ENCODE peak calls at places on chromosomes 1 and 21, in five cellular contexts. O is HCT116, A is SK-N-SH, M is GM12878, W is HepG2. U is an unnamed sample.

GRCh38 chr1:22652457-22652856 is 579 bp upstream of the C1QB start:
- DNase-seq in M (no peak), W (no peak), A (no peak), O (no peak), U (no peak)

GRCh38 chr21:45639206-45640000 is 4.1 kb upstream of the PCBP3 start:
- DNase-seq in W (no peak), A (peak; percentile 78), O (no peak), M (no peak), U (no peak)

GRCh38 chr1:111851552-111851951 is 95.9 kb downstream of the DDX20 start:
- DNase-seq in A (no peak), O (no peak), W (no peak), M (no peak), U (no peak)

GRCh38 chr21:39961251-39961650 is 94.0 kb downstream of the PCP4 start:
- DNase-seq in O (no peak), W (no peak), A (no peak), M (no peak), U (no peak)

GRCh38 chr1:235074335-235075120 is 54.1 kb downstream of the TOMM20 start:
- DNase-seq in W (peak; percentile 75), M (no peak), O (no peak), A (peak; percentile 41), U (no peak)

GRCh38 chr1:201050515-201051277 is 27.2 kb upstream of the KIF21B start:
- DNase-seq in A (no peak), M (no peak), O (no peak), W (no peak), U (no peak)

GRCh38 chr1:24966121-24966723 is 36.1 kb upstream of the RUNX3 start:
- DNase-seq in M (no peak), O (no peak), W (no peak), A (no peak), U (no peak)

GRCh38 chr1:6019166-6019845 is 26.4 kb upstream of the KCNAB2 start:
- DNase-seq in A (no peak), M (no peak), W (no peak), O (no peak), U (no peak)

GRCh38 chr1:18266391-18266790 is 158.8 kb downstream of the IGSF21 start:
- DNase-seq in A (no peak), O (no peak), W (no peak), M (no peak), U (no peak)

GRCh38 chr1:110879758-110880606 is 7.0 kb downstream of the CD53 start:
- DNase-seq in M (peak; percentile 65), O (no peak), W (no peak), A (no peak), U (peak; percentile 58)

GRCh38 chr1:30520461-30520860 is 202.9 kb downstream of the MATN1 start:
- DNase-seq in W (no peak), M (no peak), A (no peak), O (no peak), U (no peak)

GRCh38 chr1:913491-914252 is 10.1 kb upstream of the SAMD11 start:
- DNase-seq in M (no peak), W (no peak), A (no peak), O (no peak), U (no peak)

GRCh38 chr1:177873238-177873637 is 96.6 kb downstream of the SEC16B start:
- DNase-seq in A (no peak), O (no peak), M (no peak), W (peak; percentile 3), U (no peak)

GRCh38 chr1:157077394-157077793 is 22.2 kb downstream of the ETV3L start:
- DNase-seq in O (no peak), M (no peak), W (no peak), A (no peak), U (no peak)

GRCh38 chr1:41280189-41281032 is 38.3 kb upstream of the SCMH1 start:
- DNase-seq in O (no peak), W (no peak), M (no peak), A (no peak), U (no peak)

GRCh38 chr1:214660900-214661299 is 57.9 kb downstream of the CENPF start:
- DNase-seq in M (no peak), A (no peak), W (peak; percentile 6), O (no peak), U (no peak)

GRCh38 chr1:194394676-194395075 is 1208.3 kb upstream of the B3GALT2 start:
- DNase-seq in M (no peak), O (no peak), A (no peak), W (no peak), U (no peak)

GRCh38 chr21:44482581-44483287 is 27.4 kb downstream of the LRRC3 start:
- DNase-seq in O (no peak), W (peak; percentile 99), A (no peak), M (no peak), U (peak; percentile 11)

GRCh38 chr1:6349254-6349943 is 44.2 kb downstream of the ACOT7 start:
- DNase-seq in M (no peak), O (no peak), W (no peak), A (no peak), U (no peak)

GRCh38 chr1:234262754-234263105 is 110.5 kb upstream of the COA6 start:
- DNase-seq in A (no peak), M (no peak), W (peak; percentile 23), O (no peak), U (no peak)

GRCh38 chr1:109341944-109342925 is 35.4 kb upstream of the MYBPHL start:
- DNase-seq in M (no peak), O (no peak), W (no peak), A (no peak), U (no peak)

GRCh38 chr21:37562920-37563640 is 196.5 kb downstream of the DYRK1A start:
- DNase-seq in A (no peak), M (no peak), O (no peak), W (no peak), U (no peak)

GRCh38 chr1:45926302-45926701 is 122.9 kb downstream of the MAST2 start:
- DNase-seq in O (no peak), W (no peak), A (no peak), M (no peak), U (no peak)
- TF ChIP-seq ZBTB33 in O (no peak), W (no peak), A (no peak), M (no peak), U (no peak)

GRCh38 chr1:150521196-150521968 is 5.8 kb downstream of the FALEC start:
- DNase-seq in A (no peak), O (no peak), M (no peak), W (no peak), U (no peak)
- TF ChIP-seq ZBTB33 in A (no peak), O (no peak), M (no peak), W (no peak), U (no peak)

DNA sequence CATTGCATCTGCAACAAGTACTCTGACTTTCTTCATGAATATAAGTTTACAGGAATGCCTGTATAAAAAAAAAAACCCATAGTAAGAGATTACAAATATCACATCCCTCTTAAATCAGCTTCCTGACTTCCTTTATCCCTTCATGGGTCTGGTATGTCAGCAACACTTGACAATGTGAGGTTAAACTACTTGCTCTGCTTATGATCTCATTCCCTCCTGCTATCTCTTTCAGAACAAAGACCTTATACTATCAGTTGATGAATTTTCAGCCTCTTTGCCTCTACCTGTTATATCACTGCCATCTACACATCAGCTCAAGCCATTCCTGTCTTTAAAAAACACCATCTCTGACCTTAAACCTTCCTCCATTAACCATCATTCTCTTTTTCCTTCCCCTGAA is 130.9 kb upstream of the SAMSN1 start:
- DNase-seq in M (no peak), O (no peak), A (no peak), W (no peak), U (no peak)
- TF ChIP-seq ZBTB33 in M (no peak), O (no peak), A (no peak), W (no peak), U (no peak)

GRCh38 chr1:173107696-173108095 is 57.0 kb upstream of the TNFSF18 start:
- DNase-seq in W (no peak), A (no peak), M (no peak), O (no peak), U (no peak)

GRCh38 chr1:173117108-173117633 is 66.4 kb upstream of the TNFSF18 start:
- DNase-seq in A (no peak), O (no peak), W (no peak), M (no peak), U (no peak)

GRCh38 chr1:173113015-173113741 is 62.4 kb upstream of the TNFSF18 start:
- DNase-seq in W (no peak), M (no peak), A (no peak), O (peak; percentile 34), U (no peak)

GRCh38 chr1:173114381-173114780 is 63.6 kb upstream of the TNFSF18 start:
- DNase-seq in M (no peak), W (no peak), O (no peak), A (no peak), U (no peak)

DNA sequence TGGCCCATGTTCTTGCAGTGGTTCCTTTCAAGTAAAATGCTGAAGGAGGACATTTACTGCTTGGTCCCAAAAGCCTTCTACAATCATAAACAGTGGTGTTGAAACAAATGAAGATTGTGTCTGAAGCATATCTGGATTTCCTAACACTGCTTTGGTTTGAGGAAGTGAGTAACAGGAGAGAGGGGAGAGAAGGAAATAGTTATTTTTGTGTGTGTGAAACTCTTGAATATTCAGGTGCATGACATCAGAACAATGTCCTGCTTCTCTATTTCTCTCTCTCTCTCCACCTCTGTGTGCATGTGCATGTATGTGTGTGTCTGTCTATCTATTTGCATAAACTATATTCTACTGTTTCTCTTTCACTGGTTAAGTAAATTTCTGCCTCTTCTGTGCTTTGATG is 61.4 kb upstream of the TNFSF18 start:
- DNase-seq in M (peak; percentile 47), O (no peak), A (no peak), W (no peak), U (no peak)
- TF ChIP-seq ZBTB33 in M (no peak), O (no peak), A (no peak), W (no peak), U (no peak)

GRCh38 chr1:167755568-167756145 is 33.9 kb downstream of the MPZL1 start:
- DNase-seq in W (no peak), A (no peak), O (no peak), M (no peak), U (no peak)
- TF ChIP-seq ZBTB33 in W (no peak), A (no peak), O (no peak), M (no peak), U (no peak)

DNA sequence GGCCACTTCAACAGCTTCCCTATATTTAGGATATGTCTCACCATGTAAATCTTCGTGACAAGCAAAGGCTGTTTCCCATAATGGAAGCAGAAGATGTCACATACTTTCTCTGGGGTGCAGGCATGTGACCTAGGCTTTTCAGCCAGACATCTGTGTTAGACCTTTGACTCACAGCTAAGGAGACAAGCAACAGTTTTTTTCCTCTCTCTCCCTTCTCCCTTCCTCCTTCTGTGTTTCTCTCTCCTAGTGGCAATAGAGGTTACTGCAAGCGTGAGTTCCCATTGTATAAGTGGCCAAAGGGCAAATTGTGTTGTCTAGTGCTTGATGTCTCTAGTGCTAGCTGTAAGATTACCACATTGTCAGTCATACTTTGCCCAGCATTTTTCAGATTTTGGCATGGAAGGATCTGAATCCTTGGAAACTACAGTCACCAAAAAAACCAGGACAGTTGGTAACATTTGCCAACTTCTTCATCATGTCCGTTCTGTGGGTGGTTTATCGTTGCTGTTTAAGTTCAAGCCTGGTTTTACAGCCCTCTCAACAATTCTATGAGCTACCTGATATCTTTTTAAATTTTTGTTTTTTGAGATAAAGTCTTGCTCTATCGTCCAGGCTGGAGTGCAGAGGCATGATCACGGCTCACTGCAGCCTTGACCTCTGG is 44.4 kb upstream of the RABGAP1L start:
- DNase-seq in O (peak; percentile 67), M (no peak), W (peak; percentile 83), A (peak; percentile 25), U (peak; percentile 54)
- TF ChIP-seq ZBTB33 in O (no peak), M (no peak), W (no peak), A (no peak), U (no peak)

U was measured in K562.